ENCODE peak calls at places on chromosomes 1 and 21, in five cellular contexts. Y, B, R, K and F are unnamed samples.

GRCh38 chr1:234725177-234726132 is 115.5 kb upstream of the IRF2BP2 start:
- DNase-seq in Y (no peak), B (peak), R (peak), K (no peak), F (peak)

GRCh38 chr1:176803596-176803995 is 340.6 kb downstream of the PAPPA2 start:
- DNase-seq in Y (no peak), B (no peak), R (no peak), K (no peak), F (no peak)

GRCh38 chr1:11893907-11894251 is 32.3 kb downstream of the KIAA2013 start:
- DNase-seq in Y (peak), B (peak), R (peak), K (peak), F (peak)

GRCh38 chr1:91582431-91582921 is 81.8 kb downstream of the CDC7 start:
- DNase-seq in Y (no peak), B (peak), R (no peak), K (no peak), F (no peak)

GRCh38 chr1:160149706-160150105 is 1.7 kb upstream of the ATP1A4 start:
- DNase-seq in Y (no peak), B (no peak), R (no peak), K (no peak), F (no peak)

GRCh38 chr1:223019236-223019635 is 123.8 kb downstream of the TLR5 start:
- DNase-seq in Y (no peak), B (no peak), R (no peak), K (no peak), F (no peak)

GRCh38 chr1:224542783-224543440 is 73.2 kb upstream of the CNIH3 start:
- DNase-seq in Y (peak), B (peak), R (no peak), K (no peak), F (no peak)

GRCh38 chr1:9689971-9690381 is 38.4 kb downstream of the PIK3CD start:
- DNase-seq in Y (no peak), B (peak), R (peak), K (peak), F (peak)

GRCh38 chr1:89286549-89287181 is 14.0 kb upstream of the GBP5 start:
- DNase-seq in Y (no peak), B (no peak), R (no peak), K (no peak), F (no peak)

GRCh38 chr1:5896706-5897105 is 95.5 kb downstream of the NPHP4 start:
- DNase-seq in Y (no peak), B (no peak), R (no peak), K (peak), F (no peak)

GRCh38 chr1:10890391-10891073 is 94.1 kb upstream of the CASZ1 start:
- DNase-seq in Y (no peak), B (no peak), R (no peak), K (no peak), F (no peak)

GRCh38 chr1:19439464-19440171 is 45.7 kb downstream of the CAPZB start:
- DNase-seq in Y (no peak), B (peak), R (peak), K (no peak), F (no peak)

GRCh38 chr1:36847186-36847585 is 187.1 kb downstream of the GRIK3 start:
- DNase-seq in Y (no peak), B (no peak), R (no peak), K (no peak), F (no peak)

GRCh38 chr21:38989745-38990423 is 184.2 kb downstream of the ETS2 start:
- DNase-seq in Y (no peak), B (peak), R (peak), K (no peak), F (peak)

GRCh38 chr1:113758631-113759340 is 500 bp downstream of the PHTF1 start:
- DNase-seq in Y (peak), B (peak), R (peak), K (peak), F (peak)

GRCh38 chr1:58975888-58976287 is 192.0 kb upstream of the JUN start:
- DNase-seq in Y (no peak), B (no peak), R (peak), K (no peak), F (no peak)

GRCh38 chr1:61244114-61244513 is 161.8 kb downstream of the NFIA start:
- DNase-seq in Y (peak), B (peak), R (peak), K (no peak), F (no peak)

GRCh38 chr1:193558491-193559028 is 372.1 kb upstream of the B3GALT2 start:
- DNase-seq in Y (peak), B (peak), R (no peak), K (no peak), F (no peak)

GRCh38 chr1:50542362-50542761 is 119.1 kb upstream of the DMRTA2 start:
- DNase-seq in Y (no peak), B (no peak), R (no peak), K (no peak), F (no peak)

GRCh38 chr1:11671205-11671543 is 7.2 kb downstream of the FBXO6 start:
- DNase-seq in Y (no peak), B (no peak), R (no peak), K (no peak), F (no peak)

GRCh38 chr1:53348491-53349368 is 20.9 kb upstream of the LRP8 start:
- DNase-seq in Y (no peak), B (no peak), R (no peak), K (peak), F (peak)

GRCh38 chr1:153566414-153567371 is 1.0 kb upstream of the S100A2 start:
- DNase-seq in Y (peak), B (peak), R (peak), K (peak), F (peak)
- TF ChIP-seq POLR2A in Y (peak), B (no peak), R (peak), K (no peak), F (no peak)

GRCh38 chr1:17605582-17606344 is 66.3 kb downstream of the ARHGEF10L start:
- DNase-seq in Y (no peak), B (no peak), R (peak), K (no peak), F (peak)
- H3K27ac ChIP-seq in Y (no peak), B (no peak), R (peak), K (no peak), F (peak)

GRCh38 chr1:237120683-237121082 is 78.7 kb downstream of the RYR2 start:
- DNase-seq in Y (no peak), B (no peak), R (no peak), K (no peak), F (no peak)
- TF ChIP-seq POLR2AphosphoS5 in Y (no peak), B (no peak), R (no peak), K (no peak), F (no peak)

DNA sequence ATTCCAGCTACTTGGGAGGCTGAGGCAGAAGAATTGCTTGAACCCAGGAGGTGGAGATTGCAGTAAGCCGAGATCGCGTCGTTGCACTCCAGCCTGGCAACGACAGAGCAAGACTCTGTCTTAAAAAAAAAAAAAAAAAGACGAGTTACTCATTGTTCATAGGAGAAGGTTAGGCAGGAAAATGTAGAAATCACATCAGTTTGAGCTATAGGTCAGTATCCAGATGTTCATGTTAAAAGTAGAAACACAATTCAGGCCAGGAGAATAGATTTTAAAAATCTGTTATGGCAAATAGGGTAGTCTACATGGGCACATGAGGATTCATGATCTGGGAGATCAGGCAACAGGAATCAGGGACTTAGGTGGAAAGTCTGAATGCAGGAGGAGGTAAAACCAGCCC is 57.7 kb downstream of the SELENOF start:
- DNase-seq in Y (no peak), B (no peak), R (no peak), K (no peak), F (no peak)
- TF ChIP-seq POLR2A in Y (no peak), B (no peak), R (no peak), K (no peak), F (no peak)

GRCh38 chr1:204821924-204822323 is 48.7 kb upstream of the NFASC start:
- DNase-seq in Y (no peak), B (no peak), R (no peak), K (no peak), F (no peak)
- H3K27ac ChIP-seq in Y (no peak), B (no peak), R (peak), K (peak), F (no peak)

GRCh38 chr1:155134858-155135415 is 715 bp upstream of the SLC50A1 start:
- DNase-seq in Y (peak), B (peak), R (peak), K (peak), F (peak)

GRCh38 chr1:155136728-155137127 is 1.1 kb downstream of the SLC50A1 start:
- DNase-seq in Y (no peak), B (peak), R (no peak), K (peak), F (no peak)

GRCh38 chr1:155134322-155134721 is 1.3 kb upstream of the SLC50A1 start:
- DNase-seq in Y (no peak), B (peak), R (no peak), K (no peak), F (no peak)

GRCh38 chr1:155137129-155137528 is 1.5 kb downstream of the SLC50A1 start:
- DNase-seq in Y (no peak), B (no peak), R (no peak), K (no peak), F (no peak)

GRCh38 chr1:155135416-155136197 is at the start of gene SLC50A1:
- DNase-seq in Y (peak), B (peak), R (peak), K (peak), F (peak)
- TF ChIP-seq POLR2AphosphoS5 in Y (peak), B (peak), R (peak), K (peak), F (peak)

DNA sequence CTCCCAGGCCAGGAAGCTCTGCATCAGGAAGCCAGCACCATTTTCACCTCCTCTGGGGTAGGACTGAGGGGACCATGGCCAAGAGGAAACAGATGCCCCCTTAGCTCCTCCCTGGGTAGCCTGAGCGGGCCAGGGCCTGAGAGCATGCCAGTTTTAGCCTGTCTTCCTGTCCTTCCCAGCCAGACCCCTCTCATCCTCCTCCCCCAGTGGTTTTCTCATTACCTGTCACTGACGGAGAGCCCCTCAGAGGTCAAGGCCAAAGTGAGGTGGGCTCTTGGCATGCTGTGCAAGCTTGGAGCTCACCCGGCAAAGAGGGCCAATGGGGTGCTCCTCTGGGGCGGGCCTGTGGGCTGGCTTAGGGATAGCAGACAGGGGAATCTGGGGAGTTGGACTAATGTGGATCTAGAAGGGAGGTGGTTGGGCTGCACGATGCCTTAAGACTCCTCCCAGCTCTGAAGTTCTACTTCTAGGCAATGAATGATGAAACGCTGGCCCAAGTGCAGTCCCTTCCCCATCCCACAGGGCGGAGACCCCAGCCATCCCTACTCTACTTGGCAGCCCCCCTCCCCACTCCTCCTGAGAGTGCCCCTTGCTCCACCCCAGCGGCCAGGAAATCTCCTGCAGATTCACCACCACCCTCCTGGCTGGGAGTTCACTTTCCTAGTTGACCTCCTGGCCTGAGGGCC is 9.5 kb upstream of the LMNA start:
- DNase-seq in Y (no peak), B (peak), R (no peak), K (no peak), F (no peak)
- TF ChIP-seq POLR2A in Y (no peak), B (no peak), R (no peak), K (no peak), F (no peak)

DNA sequence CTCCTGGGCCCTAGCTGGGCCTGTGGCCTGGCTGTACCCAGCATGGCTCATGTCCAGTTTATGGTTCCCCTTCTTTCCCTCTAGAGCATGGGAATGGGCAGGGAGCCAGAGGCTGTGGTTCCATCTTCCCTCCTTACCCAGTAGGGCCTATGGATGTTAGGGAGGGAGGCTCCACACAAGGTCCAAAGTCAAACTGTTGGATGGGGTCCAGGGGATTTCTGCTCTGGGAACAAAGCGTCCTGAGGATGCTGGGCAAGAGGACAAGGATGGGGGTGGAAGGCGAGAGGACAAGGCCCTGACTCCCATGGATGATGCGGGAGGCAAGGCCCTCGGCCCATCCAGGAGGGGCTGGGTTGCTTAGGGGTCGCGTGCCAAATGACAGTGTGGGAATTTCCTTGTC is 17.3 kb downstream of the CSF1 start:
- DNase-seq in Y (no peak), B (peak), R (peak), K (no peak), F (peak)
- H3K27ac ChIP-seq in Y (no peak), B (no peak), R (peak), K (peak), F (peak)

DNA sequence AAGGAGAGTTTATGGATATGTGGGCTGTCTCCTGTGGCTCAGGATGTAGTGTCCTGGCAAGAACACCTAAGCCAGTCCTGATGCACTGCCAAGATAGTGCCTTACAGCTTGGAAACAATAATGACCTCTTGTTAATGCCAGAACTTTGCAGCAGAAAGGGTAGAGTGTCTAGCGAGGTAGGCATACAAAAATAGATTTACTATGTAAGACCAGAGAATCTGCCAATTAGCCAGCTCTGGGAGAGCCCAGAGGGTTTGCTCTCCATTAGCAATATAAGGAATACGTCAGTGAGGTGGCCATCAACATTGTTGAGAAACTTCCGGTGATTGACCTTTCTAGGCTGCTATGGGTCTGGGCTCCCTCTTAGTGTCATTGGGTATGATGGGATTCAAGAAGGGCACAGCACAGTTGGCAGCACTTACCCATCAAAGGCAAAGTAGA is 178.5 kb upstream of the GALNT2 start:
- DNase-seq in Y (no peak), B (no peak), R (no peak), K (no peak), F (no peak)
- TF ChIP-seq POLR2AphosphoS5 in Y (no peak), B (no peak), R (no peak), K (no peak), F (no peak)